ENCODE peak calls at places on chromosome 21, in five cellular contexts. C is kidney epithelial cell, R is bronchial epithelial cell, F is tibial artery, U is heart left ventricle. W is an unnamed sample.

GRCh38 chr21:44461438-44462089 is 6.3 kb downstream of the LRRC3 start:
- DNase-seq in C (no peak), R (no peak), U (no peak), F (no peak), W (no peak)

GRCh38 chr21:18840239-18840638 is 436.7 kb upstream of the TMPRSS15 start:
- DNase-seq in U (no peak), F (no peak), R (peak), C (no peak), W (peak)

GRCh38 chr21:43905726-43906455 is 40.9 kb downstream of the AGPAT3 start:
- DNase-seq in C (no peak), R (no peak), U (no peak), F (no peak), W (no peak)

GRCh38 chr21:36419996-36420395 is 34.8 kb downstream of the CHAF1B start:
- DNase-seq in U (peak), C (peak), R (peak), F (peak), W (peak)

GRCh38 chr21:40204956-40205355 is 337.7 kb downstream of the PCP4 start:
- DNase-seq in C (no peak), U (no peak), F (no peak), R (no peak), W (no peak)

GRCh38 chr21:33668180-33668579 is 25.9 kb downstream of the ITSN1 start:
- DNase-seq in F (no peak), C (no peak), R (no peak), U (no peak), W (peak)

GRCh38 chr21:43959231-43960041 is 52.7 kb upstream of the TRAPPC10 start:
- DNase-seq in C (no peak), U (no peak), R (no peak), F (no peak), W (no peak)

GRCh38 chr21:46667735-46668380 is 32.4 kb downstream of the PRMT2 start:
- DNase-seq in C (no peak), F (no peak), R (peak), U (no peak), W (no peak)

GRCh38 chr21:33924766-33925100 is 9.1 kb upstream of the ATP5PO start:
- DNase-seq in F (no peak), R (peak), U (no peak), C (no peak), W (no peak)

GRCh38 chr21:15151385-15152103 is 86.7 kb upstream of the NRIP1 start:
- DNase-seq in C (no peak), R (no peak), U (no peak), F (no peak), W (no peak)

GRCh38 chr21:20999567-21000169 is 1.5 kb downstream of the NCAM2 start:
- DNase-seq in U (no peak), C (no peak), R (peak), F (no peak), W (peak)

GRCh38 chr21:38775733-38776132 is 30.0 kb upstream of the ETS2 start:
- DNase-seq in R (no peak), F (peak), C (no peak), U (no peak), W (no peak)

GRCh38 chr21:38777015-38777414 is 28.7 kb upstream of the ETS2 start:
- DNase-seq in C (no peak), R (no peak), F (no peak), U (no peak), W (no peak)

GRCh38 chr21:38780879-38781278 is 24.9 kb upstream of the ETS2 start:
- DNase-seq in R (no peak), C (no peak), F (no peak), U (no peak), W (no peak)

GRCh38 chr21:38774586-38775285 is 31.0 kb upstream of the ETS2 start:
- DNase-seq in U (no peak), R (no peak), C (no peak), F (no peak), W (no peak)

GRCh38 chr21:38777521-38777920 is 28.2 kb upstream of the ETS2 start:
- DNase-seq in U (no peak), F (no peak), C (no peak), R (no peak), W (no peak)
- H3K4me3 ChIP-seq in U (no peak), F (no peak), C (no peak), R (no peak), W (no peak)

DNA sequence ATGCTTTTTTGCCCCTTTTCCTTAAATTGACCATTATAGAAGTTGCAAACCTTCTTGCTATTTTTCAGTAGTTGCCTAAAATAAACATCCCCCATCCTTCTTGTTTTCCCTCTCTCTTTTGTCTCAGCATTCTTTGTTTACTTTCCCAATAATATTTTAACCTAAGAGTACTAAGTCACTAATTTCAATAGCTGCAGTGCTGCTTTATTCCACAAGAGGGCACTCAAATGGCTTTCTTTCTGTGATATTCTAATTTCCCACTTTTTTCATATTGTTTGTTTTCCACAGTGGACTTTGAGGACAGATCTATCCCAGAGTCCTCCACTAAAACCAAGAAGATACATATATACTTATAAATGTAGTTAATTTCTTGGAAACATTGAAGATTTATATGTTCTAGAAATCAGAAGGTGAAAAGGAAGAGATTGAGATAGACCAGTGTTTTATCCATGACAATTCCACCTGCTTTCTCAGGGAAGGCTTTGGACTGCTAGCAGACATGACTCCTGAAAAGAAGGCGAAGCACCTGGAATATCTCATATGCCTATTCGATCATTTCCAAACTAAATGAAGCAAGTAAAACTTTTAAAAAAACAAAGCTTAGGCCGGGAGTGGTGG is 104.8 kb upstream of the GRIK1 start:
- DNase-seq in F (no peak), C (no peak), R (peak), U (no peak), W (peak)
- TF ChIP-seq CTCF in F (peak), C (peak), R (peak), U (peak), W (peak)

DNA sequence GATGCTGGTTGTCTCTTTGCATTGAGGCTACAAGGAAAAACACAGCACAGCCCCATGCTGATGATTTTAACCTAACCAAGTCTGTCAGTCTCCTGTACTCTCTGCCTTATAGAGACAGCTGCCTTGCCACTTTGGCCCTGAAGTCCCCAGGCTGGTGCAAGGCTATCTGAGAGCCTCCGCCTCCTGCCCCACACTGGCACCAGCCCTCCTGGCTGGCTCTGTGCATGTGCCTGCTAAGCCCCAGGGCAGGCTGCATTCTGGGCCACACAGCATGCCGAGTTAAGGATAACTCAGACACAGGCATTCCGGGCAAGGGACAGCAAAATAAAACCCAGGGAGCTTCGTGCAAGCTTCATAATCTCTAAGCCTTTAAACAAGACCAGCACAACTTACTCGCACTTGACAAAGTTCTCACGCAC is 910 bp downstream of the RUNX1 start:
- DNase-seq in U (peak), R (no peak), F (no peak), C (no peak), W (no peak)
- H3K4me3 ChIP-seq in U (no peak), R (no peak), F (peak), C (peak), W (peak)

GRCh38 chr21:45481977-45482898 is 60.0 kb downstream of the SLC19A1 start:
- DNase-seq in F (no peak), C (no peak), R (no peak), U (no peak), W (no peak)

GRCh38 chr21:45484318-45484717 is 57.9 kb downstream of the SLC19A1 start:
- DNase-seq in U (no peak), R (no peak), C (no peak), F (no peak), W (no peak)

GRCh38 chr21:45480701-45481500 is 61.3 kb downstream of the SLC19A1 start:
- DNase-seq in R (no peak), U (no peak), C (no peak), F (no peak), W (no peak)

GRCh38 chr21:45481566-45481965 is 60.7 kb downstream of the SLC19A1 start:
- DNase-seq in C (no peak), F (no peak), U (no peak), R (no peak), W (no peak)

GRCh38 chr21:45482899-45483821 is 59.1 kb downstream of the SLC19A1 start:
- DNase-seq in C (no peak), F (no peak), U (peak), R (no peak), W (no peak)
- TF ChIP-seq CTCF in C (no peak), F (no peak), U (no peak), R (no peak), W (no peak)

GRCh38 chr21:42200906-42201614 is 17.9 kb upstream of the ABCG1 start:
- DNase-seq in R (no peak), F (no peak), C (no peak), U (no peak), W (no peak)
- H3K4me3 ChIP-seq in R (no peak), F (no peak), C (no peak), U (no peak), W (no peak)